ENCODE peak calls at places on chromosomes 5 and 9, in nine cellular contexts. U is HCT116, L is GM23248, R is MM.1S, X is PC-3, S is SK-N-SH, G is GM23338, D is neural progenitor cell, V is hepatocyte. P is an unnamed sample.

GRCh38 chr5:125446986-125447385 is 700.5 kb upstream of the ZNF608 start:
- DNase-seq in U (no peak), L (no peak), R (no peak), X (peak; percentile 89), S (no peak), G (no peak), D (no peak), V (no peak), P (no peak)

GRCh38 chr5:95281211-95281610 is 3.7 kb downstream of the MCTP1 start:
- DNase-seq in U (peak; percentile 69), L (peak; percentile 29), R (no peak), X (peak; percentile 41), S (no peak), G (peak; percentile 83), D (peak; percentile 41), V (no peak), P (no peak)

GRCh38 chr9:134888603-134889195 is 8.1 kb downstream of the FCN2 start:
- DNase-seq in U (no peak), L (no peak), R (no peak), X (no peak), S (no peak), G (no peak), D (no peak), V (no peak), P (peak; percentile 64)

GRCh38 chr9:137237759-137238726 is 3.0 kb upstream of the TUBB4B start:
- DNase-seq in U (no peak), L (no peak), R (no peak), X (peak; percentile 46), S (no peak), G (no peak), D (no peak), V (no peak), P (no peak)

GRCh38 chr9:12855066-12855465 is 80.2 kb downstream of the LURAP1L start:
- DNase-seq in U (no peak), L (no peak), R (no peak), X (no peak), S (no peak), G (no peak), D (no peak), V (no peak), P (no peak)

GRCh38 chr5:151202381-151203139 is 21.3 kb downstream of the CCDC69 start:
- DNase-seq in U (peak; percentile 71), L (peak; percentile 86), R (no peak), X (peak; percentile 94), S (no peak), G (no peak), D (no peak), V (no peak), P (peak; percentile 48)

GRCh38 chr9:133782157-133783130 is 44.3 kb upstream of the SARDH start:
- DNase-seq in U (peak; percentile 26), L (peak; percentile 80), R (peak; percentile 55), X (peak; percentile 64), S (peak; percentile 90), G (peak; percentile 86), D (peak; percentile 89), V (peak; percentile 88), P (peak; percentile 81)

GRCh38 chr5:129652353-129653138 is 95.3 kb upstream of the MINAR2 start:
- DNase-seq in U (no peak), L (no peak), R (no peak), X (peak; percentile 3), S (no peak), G (no peak), D (no peak), V (no peak), P (no peak)

GRCh38 chr5:157241483-157241882 is 24.4 kb upstream of the CYFIP2 start:
- DNase-seq in U (no peak), L (peak; percentile 61), R (no peak), X (no peak), S (no peak), G (no peak), D (no peak), V (no peak), P (no peak)

GRCh38 chr5:24644757-24645156 is at the start of gene CDH10:
- DNase-seq in U (no peak), L (peak; percentile 49), R (no peak), X (no peak), S (no peak), G (peak; percentile 97), D (peak; percentile 93), V (peak; percentile 75), P (no peak)

GRCh38 chr5:181152406-181152805 is 5.0 kb downstream of the OR2V2 start:
- DNase-seq in U (no peak), L (no peak), R (no peak), X (peak; percentile 98), S (no peak), G (no peak), D (no peak), V (no peak), P (no peak)

GRCh38 chr5:113331201-113331551 is 103.6 kb downstream of the TSSK1B start:
- DNase-seq in U (no peak), L (peak; percentile 81), R (no peak), X (peak; percentile 29), S (no peak), G (no peak), D (no peak), V (peak; percentile 18), P (no peak)

GRCh38 chr5:146006470-146006869 is 70.1 kb downstream of the SH3RF2 start:
- DNase-seq in U (no peak), L (no peak), R (no peak), X (no peak), S (no peak), G (no peak), D (no peak), V (no peak), P (no peak)

GRCh38 chr5:170117736-170118135 is 12.0 kb downstream of the FOXI1 start:
- DNase-seq in U (no peak), L (no peak), R (no peak), X (no peak), S (no peak), G (no peak), D (no peak), V (no peak), P (no peak)

GRCh38 chr5:167759411-167759821 is 532.0 kb upstream of the WWC1 start:
- DNase-seq in U (no peak), L (peak; percentile 68), R (no peak), X (peak; percentile 74), S (no peak), G (no peak), D (no peak), V (peak; percentile 15), P (no peak)

GRCh38 chr5:58231041-58231440 is 228.8 kb downstream of the PLK2 start:
- DNase-seq in U (no peak), L (peak; percentile 38), R (no peak), X (peak; percentile 32), S (no peak), G (no peak), D (no peak), V (no peak), P (no peak)

GRCh38 chr9:89149726-89150125 is 28.9 kb downstream of the SHC3 start:
- DNase-seq in U (no peak), L (peak; percentile 91), R (no peak), X (peak; percentile 52), S (no peak), G (no peak), D (no peak), V (no peak), P (no peak)

GRCh38 chr5:31383734-31384133 is 148.2 kb downstream of the DROSHA start:
- DNase-seq in U (no peak), L (no peak), R (no peak), X (no peak), S (peak; percentile 46), G (no peak), D (no peak), V (no peak), P (no peak)

GRCh38 chr9:114382951-114383865 is 4.6 kb downstream of the AKNA start:
- DNase-seq in U (no peak), L (peak; percentile 85), R (no peak), X (no peak), S (no peak), G (peak; percentile 83), D (peak; percentile 59), V (no peak), P (no peak)

GRCh38 chr5:165232187-165232586 is 1726.8 kb downstream of the MAT2B start:
- DNase-seq in U (no peak), L (no peak), R (no peak), X (no peak), S (no peak), G (peak; percentile 7), D (no peak), V (no peak), P (no peak)

GRCh38 chr9:114093761-114094505 is 5.2 kb downstream of the KIF12 start:
- DNase-seq in U (no peak), L (no peak), R (no peak), X (no peak), S (no peak), G (no peak), D (no peak), V (no peak), P (no peak)

GRCh38 chr5:24635217-24635616 is 9.6 kb downstream of the CDH10 start:
- DNase-seq in U (no peak), L (no peak), R (no peak), X (no peak), S (no peak), G (no peak), D (no peak), V (no peak), P (no peak)

GRCh38 chr5:5523066-5523505 is 100.6 kb downstream of the ICE1 start:
- DNase-seq in U (peak; percentile 6), L (peak; percentile 11), R (peak; percentile 92), X (peak; percentile 10), S (no peak), G (peak; percentile 34), D (no peak), V (no peak), P (peak; percentile 8)
- H3K27ac ChIP-seq in U (no peak overlapping the region), L (no peak overlapping the region), R (peak overlapping the region; percentile 36), X (no peak overlapping the region), S (no peak overlapping the region), G (no peak overlapping the region), D (no peak overlapping the region), V (no peak overlapping the region), P (no peak overlapping the region)

DNA sequence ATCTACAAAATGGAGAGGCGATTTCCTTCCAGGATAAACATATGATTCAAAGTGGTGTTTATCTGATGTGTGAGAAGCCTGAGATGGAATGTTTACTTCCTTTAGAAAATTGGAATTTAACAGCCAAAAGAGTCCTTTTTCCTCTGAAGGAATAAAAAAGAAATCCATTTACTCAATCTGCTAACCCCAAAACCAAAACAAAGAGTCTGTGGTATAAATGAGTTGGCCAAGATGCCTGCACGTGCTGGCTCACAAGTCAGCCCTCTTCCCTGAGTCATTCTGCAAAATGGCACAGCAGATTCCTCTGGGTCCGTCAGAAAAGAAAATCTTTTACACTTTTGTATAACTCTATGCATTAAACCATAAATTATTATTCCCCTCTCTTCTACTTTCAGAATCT is 60.8 kb downstream of the EBF1 start:
- DNase-seq in U (no peak), L (peak; percentile 95), R (no peak), X (no peak), S (no peak), G (no peak), D (no peak), V (no peak), P (no peak)
- H3K4me1 ChIP-seq in U (no peaks in the 10 kb centered on the region), L (peaks cover 17% of the 10 kb centered on the region), R (no peaks in the 10 kb centered on the region), X (no peaks in the 10 kb centered on the region), S (no peaks in the 10 kb centered on the region), G (peaks cover 9% of the 10 kb centered on the region), D (peaks cover 12% of the 10 kb centered on the region), V (peaks cover 4% of the 10 kb centered on the region), P (peaks cover 60% of the 10 kb centered on the region)

GRCh38 chr5:131787736-131788135 is 9.1 kb downstream of the FNIP1 start:
- DNase-seq in U (no peak), L (no peak), R (no peak), X (no peak), S (no peak), G (no peak), D (no peak), V (no peak), P (no peak)
- TF ChIP-seq EZH2phosphoT487 in U (no peak), L (no peak), R (no peak), X (no peak), S (no peak), G (no peak), D (no peak), V (no peak), P (no peak)

GRCh38 chr5:143120460-143121134 is 282.9 kb downstream of the NR3C1 start:
- DNase-seq in U (no peak), L (no peak), R (no peak), X (no peak), S (no peak), G (no peak), D (no peak), V (no peak), P (no peak)
- H3K27ac ChIP-seq in U (no peak overlapping the region), L (no peak overlapping the region), R (peak overlapping the region; percentile 99), X (no peak overlapping the region), S (no peak overlapping the region), G (no peak overlapping the region), D (no peak overlapping the region), V (no peak overlapping the region), P (no peak overlapping the region)